ENCODE peak calls at places on chromosomes 12 and 14, in five cellular contexts. Q, G, N, W and R are unnamed samples.

GRCh38 chr14:69107407-69108003 is 45.4 kb downstream of the DCAF5 start:
- DNase-seq in G (no peak), N (no peak), Q (peak), W (no peak), R (peak)

GRCh38 chr12:130920711-130921381 is 32.9 kb upstream of the ADGRD1 start:
- DNase-seq in G (no peak), Q (no peak), N (no peak), W (no peak), R (no peak)

GRCh38 chr14:97061714-97062113 is 264.5 kb downstream of the VRK1 start:
- DNase-seq in G (no peak), W (no peak), Q (no peak), N (no peak), R (no peak)

GRCh38 chr12:49345048-49345839 is 1.4 kb upstream of the DNAJC22 start:
- DNase-seq in G (no peak), N (no peak), W (no peak), Q (no peak), R (no peak)

GRCh38 chr14:79369359-79370332 is 841.7 kb downstream of the DIO2 start:
- DNase-seq in W (no peak), Q (no peak), N (peak), G (no peak), R (no peak)

GRCh38 chr12:122834229-122834920 is 882 bp upstream of the HIP1R start:
- DNase-seq in G (no peak), N (no peak), Q (peak), W (no peak), R (no peak)

GRCh38 chr14:24080888-24081738 is 9.8 kb downstream of the CPNE6 start:
- DNase-seq in G (peak), N (no peak), W (peak), Q (peak), R (peak)

GRCh38 chr12:122421263-122421814 is 1.1 kb downstream of the CLIP1 start:
- DNase-seq in N (no peak), W (no peak), Q (no peak), G (no peak), R (peak)